ENCODE peak calls at places on chromosomes 5 and 9, in eight cellular contexts. One of them, this sample, is unnamed.

GRCh38 chr5:57989378-57989777 is 470.5 kb downstream of the PLK2 start:
- DNase-seq in H7: no peak
- DNase-seq in NCI-H2029 treated with DMSO at 0.1 percent for 48 hours: no peak
- DNase-seq in PC-9: peak
- DNase-seq in psoas muscle: no peak
- DNase-seq in AG04450: no peak
- DNase-seq in NCI-H774: no peak
- DNase-seq in ovary: no peak
- DNase-seq in this sample: no peak

GRCh38 chr5:132000677-132001453 is 10.6 kb downstream of the ACSL6 start:
- DNase-seq in H7: no peak
- DNase-seq in NCI-H2029 treated with DMSO at 0.1 percent for 48 hours: no peak
- DNase-seq in PC-9: no peak
- DNase-seq in psoas muscle: no peak
- DNase-seq in AG04450: no peak
- DNase-seq in NCI-H774: no peak
- DNase-seq in ovary: no peak
- DNase-seq in this sample: no peak

GRCh38 chr5:55343107-55343506 is 35.3 kb downstream of the MTREX start:
- DNase-seq in H7: no peak
- DNase-seq in NCI-H2029 treated with DMSO at 0.1 percent for 48 hours: no peak
- DNase-seq in PC-9: no peak
- DNase-seq in psoas muscle: no peak
- DNase-seq in AG04450: no peak
- DNase-seq in NCI-H774: no peak
- DNase-seq in ovary: no peak
- DNase-seq in this sample: no peak

GRCh38 chr9:69036319-69036718 is 767 bp downstream of the FXN start:
- DNase-seq in H7: peak
- DNase-seq in NCI-H2029 treated with DMSO at 0.1 percent for 48 hours: no peak
- DNase-seq in PC-9: no peak
- DNase-seq in psoas muscle: no peak
- DNase-seq in AG04450: no peak
- DNase-seq in NCI-H774: no peak
- DNase-seq in ovary: no peak
- DNase-seq in this sample: no peak

GRCh38 chr5:135329101-135329912 is 69.7 kb downstream of the MACROH2A1 start:
- DNase-seq in H7: no peak
- DNase-seq in NCI-H2029 treated with DMSO at 0.1 percent for 48 hours: no peak
- DNase-seq in PC-9: no peak
- DNase-seq in psoas muscle: no peak
- DNase-seq in AG04450: no peak
- DNase-seq in NCI-H774: no peak
- DNase-seq in ovary: no peak
- DNase-seq in this sample: no peak

GRCh38 chr9:111178361-111179043 is 140.2 kb upstream of the LPAR1 start:
- DNase-seq in H7: no peak
- DNase-seq in NCI-H2029 treated with DMSO at 0.1 percent for 48 hours: no peak
- DNase-seq in PC-9: no peak
- DNase-seq in psoas muscle: no peak
- DNase-seq in AG04450: peak
- DNase-seq in NCI-H774: no peak
- DNase-seq in ovary: no peak
- DNase-seq in this sample: peak

GRCh38 chr9:12065050-12065449 is 628.1 kb upstream of the TYRP1 start:
- DNase-seq in H7: no peak
- DNase-seq in NCI-H2029 treated with DMSO at 0.1 percent for 48 hours: no peak
- DNase-seq in PC-9: no peak
- DNase-seq in psoas muscle: no peak
- DNase-seq in AG04450: no peak
- DNase-seq in NCI-H774: no peak
- DNase-seq in ovary: no peak
- DNase-seq in this sample: no peak

GRCh38 chr9:108671794-108672193 is 184.0 kb downstream of the ACTL7B start:
- DNase-seq in H7: no peak
- DNase-seq in NCI-H2029 treated with DMSO at 0.1 percent for 48 hours: no peak
- DNase-seq in PC-9: no peak
- DNase-seq in psoas muscle: no peak
- DNase-seq in AG04450: no peak
- DNase-seq in NCI-H774: no peak
- DNase-seq in ovary: no peak
- DNase-seq in this sample: peak

GRCh38 chr9:124576751-124577150 is 69.6 kb upstream of the NR5A1 start:
- DNase-seq in H7: no peak
- DNase-seq in NCI-H2029 treated with DMSO at 0.1 percent for 48 hours: no peak
- DNase-seq in PC-9: no peak
- DNase-seq in psoas muscle: no peak
- DNase-seq in AG04450: no peak
- DNase-seq in NCI-H774: no peak
- DNase-seq in ovary: no peak
- DNase-seq in this sample: no peak

GRCh38 chr9:71001780-71002386 is 119.5 kb downstream of the TRPM3 start:
- DNase-seq in H7: peak
- DNase-seq in NCI-H2029 treated with DMSO at 0.1 percent for 48 hours: peak
- DNase-seq in PC-9: no peak
- DNase-seq in psoas muscle: no peak
- DNase-seq in AG04450: no peak
- DNase-seq in NCI-H774: no peak
- DNase-seq in ovary: no peak
- DNase-seq in this sample: no peak

GRCh38 chr5:135185461-135186075 is 151.5 kb upstream of the PITX1 start:
- DNase-seq in H7: no peak
- DNase-seq in NCI-H2029 treated with DMSO at 0.1 percent for 48 hours: peak
- DNase-seq in PC-9: no peak
- DNase-seq in psoas muscle: no peak
- DNase-seq in AG04450: no peak
- DNase-seq in NCI-H774: no peak
- DNase-seq in ovary: no peak
- DNase-seq in this sample: peak

GRCh38 chr9:110546411-110546871 is 33.1 kb downstream of the SVEP1 start:
- DNase-seq in H7: no peak
- DNase-seq in NCI-H2029 treated with DMSO at 0.1 percent for 48 hours: no peak
- DNase-seq in PC-9: peak
- DNase-seq in psoas muscle: peak
- DNase-seq in AG04450: no peak
- DNase-seq in NCI-H774: no peak
- DNase-seq in ovary: no peak
- DNase-seq in this sample: no peak

GRCh38 chr9:99023229-99023628 is 79.5 kb downstream of the COL15A1 start:
- DNase-seq in H7: no peak
- DNase-seq in NCI-H2029 treated with DMSO at 0.1 percent for 48 hours: no peak
- DNase-seq in PC-9: no peak
- DNase-seq in psoas muscle: no peak
- DNase-seq in AG04450: no peak
- DNase-seq in NCI-H774: no peak
- DNase-seq in ovary: no peak
- DNase-seq in this sample: no peak

GRCh38 chr9:131008909-131009618 is at the start of gene LAMC3:
- DNase-seq in H7: peak
- DNase-seq in NCI-H2029 treated with DMSO at 0.1 percent for 48 hours: no peak
- DNase-seq in PC-9: no peak
- DNase-seq in psoas muscle: peak
- DNase-seq in AG04450: no peak
- DNase-seq in NCI-H774: no peak
- DNase-seq in ovary: no peak
- DNase-seq in this sample: no peak

GRCh38 chr5:94849324-94849723 is 230.9 kb downstream of the SLF1 start:
- DNase-seq in H7: no peak
- DNase-seq in NCI-H2029 treated with DMSO at 0.1 percent for 48 hours: no peak
- DNase-seq in PC-9: no peak
- DNase-seq in psoas muscle: no peak
- DNase-seq in AG04450: no peak
- DNase-seq in NCI-H774: no peak
- DNase-seq in ovary: no peak
- DNase-seq in this sample: no peak